ENCODE peak calls at places on chromosomes 2 and 18, in five cellular contexts. E, Y, A, O and H are unnamed samples.

GRCh38 chr2:46815121-46815802 is 100.3 kb downstream of the MCFD2 start:
- DNase-seq in E (no peak), Y (peak), A (no peak), O (no peak), H (no peak)

GRCh38 chr2:8984152-8984551 is 19.3 kb downstream of the MBOAT2 start:
- DNase-seq in E (no peak), Y (no peak), A (no peak), O (no peak), H (no peak)

GRCh38 chr2:15673919-15674636 is 82.4 kb downstream of the DDX1 start:
- DNase-seq in E (no peak), Y (peak), A (no peak), O (no peak), H (peak)

GRCh38 chr2:96953611-96954489 is 32.5 kb downstream of the FAM178B start:
- DNase-seq in E (peak), Y (no peak), A (no peak), O (no peak), H (no peak)

GRCh38 chr2:72685666-72686065 is 140.2 kb downstream of the EXOC6B start:
- DNase-seq in E (no peak), Y (no peak), A (no peak), O (no peak), H (no peak)

GRCh38 chr18:13382683-13382989 is 164.1 kb downstream of the LDLRAD4 start:
- DNase-seq in E (no peak), Y (no peak), A (no peak), O (no peak), H (no peak)

GRCh38 chr2:182593394-182593707 is 122.7 kb upstream of the DNAJC10 start:
- DNase-seq in E (no peak), Y (peak), A (peak), O (no peak), H (peak)

GRCh38 chr2:131641414-131642206 is 113.9 kb downstream of the CCDC74A start:
- DNase-seq in E (no peak), Y (peak), A (no peak), O (no peak), H (peak)

GRCh38 chr2:119245076-119245840 is 21.6 kb downstream of the STEAP3 start:
- DNase-seq in E (no peak), Y (no peak), A (no peak), O (no peak), H (no peak)

GRCh38 chr2:44943031-44943692 is 1.7 kb downstream of the SIX3 start:
- DNase-seq in E (no peak), Y (no peak), A (no peak), O (no peak), H (no peak)

GRCh38 chr2:40317756-40318155 is 134.1 kb downstream of the SLC8A1 start:
- DNase-seq in E (no peak), Y (no peak), A (no peak), O (no peak), H (no peak)

GRCh38 chr2:114729025-114729424 is 286.6 kb downstream of the DPP10 start:
- DNase-seq in E (no peak), Y (no peak), A (no peak), O (peak), H (no peak)

GRCh38 chr2:168157926-168158325 is 89.5 kb downstream of the STK39 start:
- DNase-seq in E (no peak), Y (no peak), A (no peak), O (no peak), H (no peak)

GRCh38 chr18:35369126-35369525 is 8.0 kb downstream of the ZNF396 start:
- DNase-seq in E (no peak), Y (no peak), A (no peak), O (no peak), H (no peak)

GRCh38 chr18:34495434-34495833 is 214.7 kb upstream of the DTNA start:
- DNase-seq in E (no peak), Y (peak), A (no peak), O (no peak), H (no peak)

GRCh38 chr2:164523726-164524125 is 97.6 kb downstream of the GRB14 start:
- DNase-seq in E (no peak), Y (no peak), A (no peak), O (no peak), H (peak)

GRCh38 chr2:180707867-180708205 is 272.6 kb upstream of the UBE2E3 start:
- DNase-seq in E (no peak), Y (peak), A (peak), O (peak), H (peak)

GRCh38 chr2:184053326-184053725 is 545.0 kb upstream of the ZNF804A start:
- DNase-seq in E (no peak), Y (no peak), A (no peak), O (peak), H (no peak)

GRCh38 chr2:126571403-126571802 is 84.6 kb upstream of the GYPC start:
- DNase-seq in E (no peak), Y (no peak), A (no peak), O (no peak), H (no peak)

GRCh38 chr2:54024576-54024975 is 53.8 kb upstream of the PSME4 start:
- DNase-seq in E (no peak), Y (no peak), A (no peak), O (no peak), H (no peak)

GRCh38 chr2:100041946-100042345 is 100.4 kb downstream of the AFF3 start:
- DNase-seq in E (no peak), Y (no peak), A (no peak), O (no peak), H (no peak)

GRCh38 chr2:226526731-226527130 is 272.9 kb downstream of the IRS1 start:
- DNase-seq in E (no peak), Y (peak), A (no peak), O (no peak), H (peak)

GRCh38 chr18:24543408-24544140 is 83.1 kb downstream of the HRH4 start:
- DNase-seq in E (no peak), Y (no peak), A (no peak), O (no peak), H (no peak)
- H3K4me3 ChIP-seq in E (no peak), Y (no peak), A (no peak), O (no peak), H (no peak)

GRCh38 chr2:231462729-231463465 is 1.4 kb downstream of the NCL start:
- DNase-seq in E (no peak), Y (no peak), A (no peak), O (no peak), H (no peak)
- H3K4me3 ChIP-seq in E (peak), Y (peak), A (peak), O (peak), H (peak)

GRCh38 chr2:112680666-112681101 is 34.9 kb downstream of the SLC20A1 start:
- DNase-seq in E (no peak), Y (no peak), A (no peak), O (no peak), H (no peak)
- H3K4me3 ChIP-seq in E (peak), Y (no peak), A (no peak), O (no peak), H (no peak)

DNA sequence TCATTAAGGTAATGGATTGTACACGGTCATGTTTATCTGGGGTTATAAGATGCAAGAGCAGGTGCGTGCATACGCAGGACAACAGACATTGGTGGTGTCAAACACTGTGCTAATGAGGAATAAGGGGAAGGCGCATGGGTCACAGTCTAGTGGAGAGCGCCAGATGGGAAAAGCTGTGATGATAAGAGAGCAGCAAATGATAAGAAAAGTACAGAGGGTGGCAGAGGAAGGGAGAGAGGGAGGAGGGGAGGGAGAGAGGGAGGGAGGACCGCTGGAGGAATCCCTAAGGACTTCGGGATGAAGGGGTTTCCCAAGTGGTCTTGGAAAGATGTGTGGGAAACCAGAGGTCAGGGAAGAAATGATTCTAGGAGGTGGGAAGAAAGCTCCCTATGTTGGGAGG is 2.9 kb downstream of the TNFRSF11A start:
- DNase-seq in E (no peak), Y (no peak), A (no peak), O (no peak), H (no peak)
- H3K4me3 ChIP-seq in E (no peak), Y (no peak), A (no peak), O (no peak), H (no peak)